ENCODE peak calls at places on chromosome 2, in nine cellular contexts. Z is endothelial cell of umbilical vein, P is fibroblast of lung, X is HTR-8/SVneo, I is retina, H is activated T-helper 1 cell treated with Interleukin-2 at 50 U/mL for 16 hours, F is EH, B is GM13977, C is NCI-H1694. S is an unnamed sample.

GRCh38 chr2:174053784-174054183 is 88.6 kb upstream of the SP3 start:
- DNase-seq in H (no peak), B (no peak), X (no peak), F (no peak), I (no peak), C (no peak), P (no peak), Z (no peak), S (no peak)

GRCh38 chr2:232088771-232089170 is 127.3 kb downstream of the DIS3L2 start:
- DNase-seq in H (no peak), Z (no peak), X (no peak), C (no peak), B (no peak), F (peak), I (no peak), P (no peak), S (peak)

GRCh38 chr2:238100049-238100820 is at the start of gene ESPNL:
- DNase-seq in Z (no peak), I (no peak), C (no peak), P (no peak), B (no peak), F (peak), X (no peak), H (no peak), S (no peak)

GRCh38 chr2:63438171-63438570 is 150.1 kb downstream of the WDPCP start:
- DNase-seq in Z (peak), P (no peak), H (no peak), C (no peak), F (no peak), X (no peak), B (no peak), I (no peak), S (no peak)

GRCh38 chr2:145811467-145812162 is 1291.7 kb upstream of the ZEB2 start:
- DNase-seq in X (no peak), P (no peak), B (no peak), C (no peak), F (peak), Z (peak), I (no peak), H (no peak), S (no peak)

GRCh38 chr2:227703961-227704360 is 13.9 kb downstream of the SLC19A3 start:
- DNase-seq in Z (no peak), F (peak), B (no peak), P (peak), C (no peak), H (no peak), X (peak), I (no peak), S (no peak)

GRCh38 chr2:106516436-106516835 is 29.3 kb downstream of the CD8B2 start:
- DNase-seq in I (no peak), Z (no peak), X (no peak), H (no peak), P (no peak), F (no peak), B (no peak), C (no peak), S (no peak)

GRCh38 chr2:40129725-40130124 is 322.2 kb downstream of the SLC8A1 start:
- DNase-seq in Z (no peak), P (no peak), H (no peak), C (no peak), I (no peak), B (no peak), X (no peak), F (peak), S (no peak)

GRCh38 chr2:44456946-44457345 is 95.2 kb downstream of the CAMKMT start:
- DNase-seq in C (no peak), H (no peak), Z (no peak), X (no peak), P (no peak), I (no peak), B (no peak), F (no peak), S (no peak)

GRCh38 chr2:12862541-12862940 is 145.8 kb downstream of the TRIB2 start:
- DNase-seq in F (no peak), Z (no peak), P (no peak), I (no peak), C (no peak), B (no peak), H (no peak), X (no peak), S (no peak)

GRCh38 chr2:239288951-239289481 is 111.8 kb downstream of the HDAC4 start:
- DNase-seq in B (peak), Z (no peak), C (no peak), F (no peak), I (no peak), P (peak), H (no peak), X (no peak), S (no peak)

GRCh38 chr2:165239230-165239629 is at the start of gene SCN2A:
- DNase-seq in I (peak), P (peak), H (no peak), B (peak), Z (peak), F (peak), X (peak), C (peak), S (peak)

GRCh38 chr2:177598321-177598922 is 205.8 kb downstream of the AGPS start:
- DNase-seq in F (peak), X (no peak), B (no peak), P (peak), H (no peak), C (peak), I (peak), Z (peak), S (peak)

GRCh38 chr2:226450141-226450540 is 349.5 kb downstream of the IRS1 start:
- DNase-seq in Z (no peak), F (peak), X (no peak), B (no peak), H (no peak), C (no peak), I (no peak), P (no peak), S (no peak)

GRCh38 chr2:70124983-70125480 is 37.8 kb downstream of the PCBP1 start:
- DNase-seq in F (peak), C (no peak), X (peak), B (peak), Z (peak), P (peak), I (peak), H (peak), S (peak)

GRCh38 chr2:235414422-235414821 is 79.4 kb upstream of the AGAP1 start:
- DNase-seq in X (no peak), H (no peak), P (no peak), F (no peak), B (no peak), C (peak), Z (no peak), I (no peak), S (peak)

GRCh38 chr2:225270053-225270452 is 129.5 kb upstream of the NYAP2 start:
- DNase-seq in P (no peak), F (no peak), X (no peak), H (no peak), Z (no peak), I (no peak), B (no peak), C (no peak), S (no peak)

GRCh38 chr2:85886585-85886984 is 2.2 kb downstream of the ST3GAL5 start:
- DNase-seq in C (no peak), B (no peak), H (peak), I (no peak), X (peak), P (peak), Z (peak), F (peak), S (no peak)

S was measured in cerebellar cortex.